ENCODE peak calls at places on chromosomes 11 and 22, in ten cellular contexts. R is adrenal gland; Q is heart left ventricle; V is fibroblast of lung; K is aorta; A is K562; G is ovary; T is CD8-positive, alpha-beta memory T cell; Z is uterus; O is OCI-LY7. E is an unnamed sample.

GRCh38 chr11:126059238-126059761 is 3.4 kb downstream of the CDON start:
- DNase-seq in A (no peak), T (no peak), Z (no peak), Q (no peak), K (no peak), O (no peak), V (no peak), G (no peak), R (no peak), E (no peak)

GRCh38 chr11:73284106-73284505 is 12.0 kb downstream of the P2RY6 start:
- DNase-seq in K (no peak), A (no peak), Z (no peak), R (no peak), Q (no peak), G (no peak), V (no peak), T (no peak), O (no peak), E (no peak)

GRCh38 chr11:68362801-68363379 is 50.5 kb downstream of the LRP5 start:
- DNase-seq in A (no peak), G (no peak), T (no peak), O (no peak), V (no peak), R (no peak), Q (no peak), K (no peak), Z (no peak), E (no peak)

GRCh38 chr11:116868066-116868465 is 30.6 kb upstream of the APOA1 start:
- DNase-seq in V (no peak), A (no peak), Q (no peak), G (no peak), O (no peak), T (no peak), Z (no peak), K (no peak), R (no peak), E (no peak)

GRCh38 chr11:65810046-65810868 is 23.4 kb downstream of the OVOL1 start:
- DNase-seq in G (no peak), A (no peak), K (no peak), O (peak; percentile 30), T (no peak), Q (no peak), V (no peak), Z (no peak), R (no peak), E (no peak)

GRCh38 chr22:32876516-32876915 is 75.0 kb downstream of the TIMP3 start:
- DNase-seq in K (no peak), G (no peak), O (no peak), T (no peak), Q (no peak), V (no peak), A (no peak), Z (no peak), R (no peak), E (no peak)

GRCh38 chr11:124277809-124278208 is 21.6 kb downstream of the OR8G5 start:
- DNase-seq in K (no peak), G (no peak), O (peak; percentile 2), Z (no peak), R (no peak), T (no peak), Q (no peak), A (no peak), V (no peak), E (no peak)

GRCh38 chr11:70112017-70112434 is 33.9 kb downstream of the ANO1 start:
- DNase-seq in R (no peak), Z (no peak), O (no peak), G (no peak), T (no peak), V (no peak), A (no peak), Q (no peak), K (no peak), E (no peak)

GRCh38 chr22:31228425-31228824 is 16.3 kb downstream of the LIMK2 start:
- DNase-seq in T (no peak), R (no peak), O (no peak), G (no peak), A (no peak), Q (no peak), V (no peak), Z (no peak), K (no peak), E (no peak)
- H3K4me1 ChIP-seq in T (peaks cover 31% of the 10 kb centered on the region), R (peaks cover 19% of the 10 kb centered on the region), O (no peaks in the 10 kb centered on the region), G (no peaks in the 10 kb centered on the region), A (no peaks in the 10 kb centered on the region), Q (peaks cover 15% of the 10 kb centered on the region), V (peaks cover 7% of the 10 kb centered on the region), Z (no peaks in the 10 kb centered on the region), K (no peaks in the 10 kb centered on the region), E (no peaks in the 10 kb centered on the region)

GRCh38 chr11:64229090-64229958 is 1.0 kb upstream of the DNAJC4 start:
- DNase-seq in Q (peak; percentile 47), A (no peak), G (peak; percentile 33), Z (no peak), T (no peak), V (no peak), R (peak; percentile 41), O (no peak), K (peak; percentile 67), E (no peak)

GRCh38 chr11:64231536-64231935 is 1.2 kb downstream of the DNAJC4 start:
- DNase-seq in A (no peak), O (no peak), Q (no peak), G (no peak), K (no peak), R (no peak), T (no peak), Z (no peak), V (no peak), E (no peak)

GRCh38 chr11:64230985-64231365 is 627 bp downstream of the DNAJC4 start:
- DNase-seq in Z (no peak), G (peak; percentile 37), K (no peak), A (no peak), V (no peak), T (no peak), O (peak; percentile 46), R (no peak), Q (no peak), E (no peak)

GRCh38 chr11:64229959-64230208 is 464 bp upstream of the DNAJC4 start:
- DNase-seq in Q (no peak), O (no peak), A (no peak), R (peak; percentile 56), T (no peak), K (no peak), G (no peak), V (no peak), Z (no peak), E (no peak)

DNA sequence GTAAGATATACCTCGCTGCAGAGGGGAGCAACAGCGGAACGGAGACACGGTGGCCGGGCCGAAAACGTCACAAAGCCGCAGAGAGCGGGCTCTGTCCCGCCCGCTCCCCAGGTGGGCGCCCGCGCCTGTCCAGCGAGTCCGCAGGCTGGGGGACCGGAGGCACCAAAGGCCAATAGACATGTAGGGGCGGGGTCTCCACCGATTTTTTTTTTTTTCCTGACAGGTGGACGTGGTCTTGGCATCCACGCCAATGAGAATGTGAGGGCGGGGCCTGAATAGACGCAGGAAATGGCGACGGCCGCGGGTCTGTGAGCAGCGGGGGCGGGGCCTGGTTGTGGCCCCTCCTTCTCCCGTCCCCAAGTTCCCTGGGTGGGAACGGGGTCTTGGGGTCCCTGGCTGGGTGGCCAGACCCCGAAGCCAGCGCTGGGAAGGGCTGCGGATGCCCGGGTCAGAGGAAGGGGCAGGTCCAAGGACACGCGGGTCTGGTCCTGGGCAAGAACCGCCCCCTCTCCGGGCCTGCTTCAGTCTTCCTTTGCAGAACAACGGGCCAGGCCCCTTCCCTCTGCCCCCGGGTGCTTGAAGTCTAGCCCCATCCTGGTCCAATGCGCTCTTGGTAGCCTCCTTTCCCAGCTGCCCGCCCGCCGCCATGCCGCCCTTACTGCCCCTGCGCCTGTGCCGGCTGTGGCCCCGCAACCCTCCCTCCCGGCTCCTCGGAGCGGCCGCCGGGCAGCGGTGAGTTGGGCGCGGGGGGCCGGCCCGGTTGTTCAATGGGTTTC is at the start of gene DNAJC4:
- DNase-seq in V (peak; percentile 87), O (peak; percentile 95), A (peak; percentile 76), G (peak; percentile 95), R (peak; percentile 95), K (peak; percentile 96), Z (peak; percentile 91), Q (peak; percentile 94), T (peak; percentile 87), E (peak; percentile 94)
- H3K27ac ChIP-seq in V (peak within 1 kb of the TSS; percentile 78), O (peak within 1 kb of the TSS; percentile 66), A (peak within 1 kb of the TSS; percentile 92), G (peak within 1 kb of the TSS; percentile 93), R (peak within 1 kb of the TSS; percentile 96), K (peak within 1 kb of the TSS; percentile 72), Z (peak within 1 kb of the TSS; percentile 90), Q (peak within 1 kb of the TSS; percentile 97), T (peak within 1 kb of the TSS; percentile 83), E (peak within 1 kb of the TSS; percentile 92)

GRCh38 chr11:28835790-28836189 is 727.6 kb downstream of the METTL15 start:
- DNase-seq in T (no peak), A (no peak), K (no peak), V (peak; percentile 89), Q (no peak), R (no peak), G (no peak), O (no peak), Z (no peak), E (no peak)
- H3K4me1 ChIP-seq in T (no peaks in the 10 kb centered on the region), A (no peaks in the 10 kb centered on the region), K (peaks cover 2% of the 10 kb centered on the region), V (peaks cover 8% of the 10 kb centered on the region), Q (no peaks in the 10 kb centered on the region), R (no peaks in the 10 kb centered on the region), G (no peaks in the 10 kb centered on the region), O (no peaks in the 10 kb centered on the region), Z (no peaks in the 10 kb centered on the region), E (no peaks in the 10 kb centered on the region)

GRCh38 chr11:130837194-130837593 is 79.1 kb downstream of the SNX19 start:
- DNase-seq in A (no peak), T (no peak), Q (no peak), K (no peak), R (no peak), O (no peak), V (no peak), Z (no peak), G (no peak), E (no peak)

GRCh38 chr11:130834886-130835285 is 81.4 kb downstream of the SNX19 start:
- DNase-seq in A (no peak), V (no peak), R (no peak), G (no peak), T (no peak), Z (no peak), O (no peak), K (no peak), Q (no peak), E (no peak)

GRCh38 chr11:130840683-130841082 is 75.6 kb downstream of the SNX19 start:
- DNase-seq in G (no peak), Z (no peak), V (no peak), Q (no peak), T (no peak), O (no peak), K (no peak), R (no peak), A (no peak), E (no peak)

DNA sequence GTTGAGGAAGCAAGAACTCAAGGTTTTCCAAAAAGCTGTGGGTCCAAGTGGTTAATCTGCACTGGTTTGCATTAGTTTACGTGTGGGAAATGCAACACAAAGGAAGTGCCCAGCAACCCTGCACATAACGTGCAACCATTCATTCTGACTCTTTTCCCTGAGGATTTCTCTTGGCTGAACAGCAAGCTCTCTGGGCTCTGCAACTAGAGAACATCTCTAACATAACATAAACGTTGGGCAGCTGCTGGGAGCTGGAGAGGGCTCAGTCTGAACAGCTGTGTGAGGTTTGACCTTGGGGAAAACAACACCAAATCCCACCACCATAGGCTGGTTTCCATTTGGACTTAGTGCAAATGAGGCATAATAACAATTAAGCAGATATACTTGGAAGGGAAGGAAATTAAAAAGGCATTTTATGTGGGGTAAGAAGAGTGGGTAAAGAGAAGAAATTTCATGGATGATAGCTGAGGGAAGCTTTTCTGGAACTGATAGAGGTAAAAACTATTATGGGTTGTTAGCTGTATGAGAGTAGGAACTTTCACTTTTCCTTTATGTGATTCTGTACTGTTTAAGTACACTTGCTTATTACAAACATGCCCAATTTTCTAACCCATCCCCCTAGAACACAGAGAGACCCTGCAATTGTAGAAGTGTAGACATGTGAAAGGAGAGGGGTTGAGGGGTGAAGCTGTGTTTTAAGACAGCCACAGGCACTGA is 76.2 kb downstream of the SNX19 start:
- DNase-seq in K (no peak), Q (no peak), V (no peak), O (no peak), T (no peak), Z (no peak), G (no peak), R (no peak), A (no peak), E (no peak)
- H3K27ac ChIP-seq in K (peak overlapping the region; percentile 28), Q (no peak overlapping the region), V (no peak overlapping the region), O (no peak overlapping the region), T (no peak overlapping the region), Z (peak overlapping the region; percentile 17), G (no peak overlapping the region), R (peak overlapping the region; percentile 1), A (no peak overlapping the region), E (no peak overlapping the region)